ENCODE peak calls at places on chromosomes 2 and 18, in five cellular contexts. H is C1 segment of cervical spinal cord; T is activated CD8-positive, alpha-beta T cell treated with anti-CD3 and anti-CD28 coated beads for 36 hours; I is HTR-8/SVneo; M is progenitor cell of endocrine pancreas. L is an unnamed sample.

GRCh38 chr2:239663364-239663924 is 262.6 kb upstream of the HDAC4 start:
- DNase-seq in M (no peak), I (no peak), H (no peak), T (no peak), L (no peak)

GRCh38 chr2:239187464-239188253 is 213.2 kb downstream of the HDAC4 start:
- DNase-seq in H (no peak), T (no peak), M (no peak), I (no peak), L (no peak)

GRCh38 chr2:106137944-106138903 is 55.9 kb downstream of the UXS1 start:
- DNase-seq in I (no peak), T (peak; percentile 28), H (no peak), M (no peak), L (no peak)

GRCh38 chr2:227890495-227891079 is 19.2 kb downstream of the DAW1 start:
- DNase-seq in H (no peak), I (peak; percentile 30), T (no peak), M (no peak), L (peak; percentile 65)

GRCh38 chr18:77067315-77068061 is 65.1 kb downstream of the MBP start:
- DNase-seq in M (no peak), T (peak; percentile 86), H (no peak), I (peak; percentile 35), L (peak; percentile 75)

GRCh38 chr2:229445013-229445412 is 173.9 kb upstream of the PID1 start:
- DNase-seq in T (no peak), M (no peak), H (no peak), I (peak; percentile 59), L (peak; percentile 89)

GRCh38 chr2:219851801-219852481 is 224.5 kb downstream of the SLC4A3 start:
- DNase-seq in T (no peak), H (no peak), I (peak; percentile 25), M (no peak), L (no peak)

GRCh38 chr18:51614033-51614432 is 416.6 kb upstream of the MEX3C start:
- DNase-seq in M (no peak), T (no peak), H (no peak), I (no peak), L (peak; percentile 64)

GRCh38 chr2:72326759-72327158 is 179.1 kb upstream of the CYP26B1 start:
- DNase-seq in M (no peak), I (no peak), T (peak; percentile 1), H (no peak), L (no peak)

GRCh38 chr2:39568561-39569006 is 97.1 kb upstream of the TMEM178A start:
- DNase-seq in T (no peak), H (no peak), I (peak; percentile 88), M (no peak), L (peak; percentile 56)

GRCh38 chr2:225090746-225091145 is 48.5 kb upstream of the DOCK10 start:
- DNase-seq in I (no peak), T (no peak), M (no peak), H (no peak), L (no peak)

GRCh38 chr2:161139098-161139987 is 20.9 kb upstream of the TANK start:
- DNase-seq in M (no peak), I (no peak), T (no peak), H (no peak), L (no peak)

GRCh38 chr18:27844416-27844792 is 332.5 kb downstream of the CDH2 start:
- DNase-seq in H (no peak), I (no peak), M (no peak), T (no peak), L (no peak)

GRCh38 chr2:123211181-123211580 is 813.9 kb upstream of the CNTNAP5 start:
- DNase-seq in I (no peak), M (no peak), H (no peak), T (no peak), L (no peak)

GRCh38 chr2:60819155-60819862 is 62.1 kb upstream of the REL start:
- DNase-seq in T (peak; percentile 96), I (no peak), M (no peak), H (no peak), L (no peak)

GRCh38 chr2:128520787-128521186 is 202.1 kb upstream of the HS6ST1 start:
- DNase-seq in H (no peak), I (no peak), M (no peak), T (peak; percentile 83), L (no peak)

GRCh38 chr18:79690586-79691482 is 11.2 kb downstream of the CTDP1 start:
- DNase-seq in I (no peak), M (no peak), H (no peak), T (no peak), L (no peak)

GRCh38 chr2:28428486-28428885 is 35.8 kb downstream of the FOSL2 start:
- DNase-seq in H (no peak), T (no peak), M (no peak), I (no peak), L (no peak)

GRCh38 chr2:46564811-46565241 is 85.5 kb downstream of the TMEM247 start:
- DNase-seq in M (no peak), H (no peak), I (no peak), T (no peak), L (no peak)

GRCh38 chr2:85888020-85888744 is 608 bp downstream of the ST3GAL5 start:
- DNase-seq in T (peak; percentile 64), M (peak; percentile 11), H (no peak), I (no peak), L (no peak)

GRCh38 chr2:241894681-241895426 is 25.3 kb downstream of the RTP5 start:
- DNase-seq in I (no peak), H (no peak), M (no peak), T (no peak), L (no peak)

GRCh38 chr2:222943820-222944219 is 83.0 kb downstream of the ACSL3 start:
- DNase-seq in T (no peak), M (no peak), H (no peak), I (no peak), L (no peak)

GRCh38 chr2:147632193-147632592 is 212.6 kb upstream of the ACVR2A start:
- DNase-seq in I (no peak), T (no peak), H (no peak), M (no peak), L (no peak)

GRCh38 chr18:37521500-37522465 is 43.8 kb downstream of the CELF4 start:
- DNase-seq in I (no peak), M (no peak), H (no peak), T (no peak), L (no peak)

GRCh38 chr2:238344517-238344916 is 24.2 kb downstream of the TRAF3IP1 start:
- DNase-seq in H (no peak), T (no peak), M (no peak), I (no peak), L (no peak)

GRCh38 chr2:69453475-69454129 is 16.4 kb upstream of the NFU1 start:
- DNase-seq in H (no peak), I (no peak), T (peak; percentile 60), M (no peak), L (no peak)

L was measured in RKO.